ENCODE peak calls at places on chromosome 7, in six cellular contexts. A is IMR-90; T is OCI-LY7; H is brain microvascular endothelial cell; L is Peyer's patch; X is CD8-positive, alpha-beta T cell. Y is an unnamed sample.

GRCh38 chr7:155597753-155598140 is 46.7 kb upstream of the RBM33 start:
- DNase-seq in T (no peak), L (no peak), X (no peak), A (no peak), H (no peak), Y (peak)

GRCh38 chr7:24812313-24812945 is 55.2 kb upstream of the GSDME start:
- DNase-seq in X (peak), T (peak), H (no peak), L (no peak), A (peak), Y (peak)

GRCh38 chr7:19619122-19619521 is 89.7 kb downstream of the POLR1F start:
- DNase-seq in H (no peak), X (no peak), A (no peak), T (no peak), L (no peak), Y (peak)

GRCh38 chr7:16648551-16648950 is 2.6 kb downstream of the BZW2 start:
- DNase-seq in A (no peak), X (no peak), L (no peak), H (no peak), T (no peak), Y (no peak)

GRCh38 chr7:35241431-35241830 is 12.5 kb downstream of the TBX20 start:
- DNase-seq in T (no peak), H (no peak), L (no peak), A (no peak), X (no peak), Y (no peak)

GRCh38 chr7:116354171-116354545 is 143.8 kb downstream of the TES start:
- DNase-seq in X (no peak), H (peak), A (peak), L (no peak), T (no peak), Y (peak)

GRCh38 chr7:157630301-157630853 is 293.6 kb downstream of the DNAJB6 start:
- DNase-seq in L (no peak), X (no peak), A (no peak), T (no peak), H (no peak), Y (no peak)

GRCh38 chr7:140174217-140174616 is 2.6 kb downstream of the KDM7A start:
- DNase-seq in H (no peak), X (no peak), A (no peak), L (no peak), T (no peak), Y (no peak)

GRCh38 chr7:50304158-50304910 is at the start of gene IKZF1:
- DNase-seq in H (no peak), T (peak), A (no peak), X (peak), L (peak), Y (no peak)

GRCh38 chr7:30353932-30354607 is 69.7 kb downstream of the ZNRF2 start:
- DNase-seq in X (no peak), L (no peak), H (no peak), T (no peak), A (no peak), Y (no peak)

GRCh38 chr7:134693256-134693655 is 46.6 kb downstream of the BPGM start:
- DNase-seq in X (peak), A (peak), H (peak), T (no peak), L (no peak), Y (peak)

GRCh38 chr7:22301790-22302189 is 55.2 kb downstream of the RAPGEF5 start:
- DNase-seq in H (no peak), A (no peak), T (no peak), X (no peak), L (no peak), Y (no peak)

GRCh38 chr7:154960063-154960790 is 42.7 kb downstream of the PAXIP1 start:
- DNase-seq in X (no peak), A (no peak), H (no peak), T (no peak), L (no peak), Y (peak)

GRCh38 chr7:157432957-157433576 is 96.3 kb downstream of the DNAJB6 start:
- DNase-seq in X (peak), H (peak), A (peak), T (peak), L (peak), Y (peak)

GRCh38 chr7:92251181-92251580 is 5.4 kb downstream of the ANKIB1 start:
- DNase-seq in X (no peak), L (no peak), A (no peak), T (no peak), H (no peak), Y (no peak)

GRCh38 chr7:116984917-116985316 is 31.6 kb downstream of the ST7 start:
- DNase-seq in H (no peak), A (peak), X (no peak), T (peak), L (no peak), Y (peak)

GRCh38 chr7:39184387-39184786 is 206.7 kb downstream of the POU6F2 start:
- DNase-seq in A (no peak), T (no peak), L (no peak), H (no peak), X (no peak), Y (no peak)

GRCh38 chr7:30851651-30852359 is 59.8 kb upstream of the AQP1 start:
- DNase-seq in X (no peak), L (no peak), A (no peak), T (no peak), H (no peak), Y (no peak)

GRCh38 chr7:39603931-39604330 is 19.4 kb upstream of the RALA start:
- DNase-seq in X (no peak), H (no peak), T (no peak), A (no peak), L (no peak), Y (no peak)

GRCh38 chr7:80312139-80312661 is 177.6 kb downstream of the GNAI1 start:
- DNase-seq in H (peak), A (peak), L (no peak), T (no peak), X (no peak), Y (peak)

GRCh38 chr7:72462311-72462710 is 50.2 kb upstream of the CALN1 start:
- DNase-seq in A (no peak), H (no peak), L (no peak), X (no peak), T (no peak), Y (no peak)

GRCh38 chr7:10612950-10613349 is 360.7 kb upstream of the PHF14 start:
- DNase-seq in X (no peak), A (no peak), H (no peak), L (no peak), T (no peak), Y (no peak)

GRCh38 chr7:40057292-40057691 is 77.1 kb downstream of the MPLKIP start:
- DNase-seq in L (no peak), X (no peak), H (peak), A (peak), T (no peak), Y (peak)

GRCh38 chr7:114911411-114911810 is 10.5 kb upstream of the MDFIC start:
- DNase-seq in L (no peak), X (no peak), A (no peak), T (no peak), H (no peak), Y (no peak)

GRCh38 chr7:34840176-34840785 is 182.3 kb downstream of the NPSR1 start:
- DNase-seq in T (no peak), A (no peak), L (no peak), H (no peak), X (no peak), Y (no peak)

GRCh38 chr7:36441344-36442022 is 51.8 kb downstream of the ANLN start:
- DNase-seq in L (no peak), H (no peak), A (no peak), X (no peak), T (no peak), Y (no peak)

GRCh38 chr7:98084631-98085030 is 22.0 kb upstream of the LMTK2 start:
- DNase-seq in A (no peak), T (no peak), X (no peak), L (no peak), H (no peak), Y (no peak)

GRCh38 chr7:11332186-11332864 is 358.7 kb downstream of the PHF14 start:
- DNase-seq in L (no peak), T (no peak), X (no peak), H (no peak), A (no peak), Y (no peak)

GRCh38 chr7:13872751-13873150 is 116.7 kb downstream of the ETV1 start:
- DNase-seq in T (no peak), H (no peak), A (no peak), L (no peak), X (no peak), Y (no peak)

GRCh38 chr7:153847828-153848227 is 204.4 kb upstream of the DPP6 start:
- DNase-seq in T (no peak), H (no peak), X (no peak), A (no peak), L (no peak), Y (no peak)

GRCh38 chr7:155811895-155812761 is at the start of gene SHH:
- DNase-seq in L (no peak), H (no peak), A (peak), X (no peak), T (no peak), Y (peak)

GRCh38 chr7:105691692-105692564 is 110.6 kb upstream of the EFCAB10 start:
- DNase-seq in T (peak), A (peak), H (peak), X (peak), L (peak), Y (peak)

GRCh38 chr7:150668472-150668911 is 17.0 kb upstream of the GIMAP2 start:
- DNase-seq in T (no peak), A (no peak), H (no peak), X (peak), L (no peak), Y (no peak)

GRCh38 chr7:14805105-14805719 is 97.3 kb downstream of the DGKB start:
- DNase-seq in X (no peak), H (no peak), T (no peak), L (no peak), A (no peak), Y (no peak)

GRCh38 chr7:39642896-39643295 is 19.5 kb downstream of the RALA start:
- DNase-seq in A (no peak), L (no peak), H (no peak), X (no peak), T (no peak), Y (peak)

GRCh38 chr7:84865560-84865959 is 321.3 kb downstream of the SEMA3D start:
- DNase-seq in X (no peak), A (no peak), L (no peak), T (no peak), H (no peak), Y (no peak)

DNA sequence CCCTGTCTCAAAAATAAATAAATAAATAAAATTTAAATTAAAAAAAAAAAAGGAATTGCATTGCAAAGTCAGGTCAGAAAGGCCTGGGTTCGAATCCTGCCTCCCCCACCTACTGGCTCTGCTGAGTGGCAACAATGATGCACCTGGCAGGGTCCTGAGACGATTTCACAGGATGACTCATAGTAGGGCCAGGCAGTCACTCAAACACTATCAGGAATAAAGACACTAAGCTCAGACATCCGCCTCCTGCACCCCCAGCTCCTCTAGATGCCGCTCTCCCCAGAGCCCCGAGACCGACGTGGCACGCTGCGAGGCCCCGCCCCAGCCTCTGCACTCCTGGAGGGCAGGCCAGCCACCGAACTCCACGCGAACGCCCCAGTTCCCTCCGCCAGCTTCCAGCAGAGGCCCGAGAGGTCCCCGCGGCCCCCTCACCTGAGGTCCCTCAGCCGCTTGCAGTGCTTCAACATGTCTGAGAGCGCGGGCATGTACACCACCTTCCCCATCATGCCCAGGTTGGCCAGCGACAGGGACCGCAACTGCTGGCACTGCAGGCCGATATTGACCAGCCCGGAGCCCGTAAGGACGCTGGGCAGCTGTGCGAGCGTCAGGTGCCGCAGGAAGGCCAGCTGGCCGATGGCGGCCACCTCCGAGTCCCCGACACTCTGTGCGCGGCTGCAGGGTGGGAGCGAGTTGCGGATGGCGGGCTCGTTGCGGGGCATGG is 76.6 kb upstream of the TNRC18 start:
- DNase-seq in H (no peak), T (no peak), A (peak), X (no peak), L (no peak), Y (no peak)
- TF ChIP-seq CTCF in H (no peak), T (no peak), A (no peak), X (no peak), L (no peak), Y (no peak)

GRCh38 chr7:12771378-12771877 is 84.0 kb downstream of the ARL4A start:
- DNase-seq in T (no peak), X (no peak), A (peak), H (no peak), L (no peak), Y (peak)
- H3K4me3 ChIP-seq in T (no peak), X (no peak), A (no peak), H (no peak), L (no peak), Y (peak)

GRCh38 chr7:129664029-129665012 is 52.8 kb downstream of the NRF1 start:
- DNase-seq in H (peak), X (no peak), A (peak), T (peak), L (no peak), Y (peak)
- TF ChIP-seq CTCF in H (peak), X (no peak), A (peak), T (peak), L (peak), Y (peak)

GRCh38 chr7:129368389-129368986 is 65.7 kb upstream of the STRIP2 start:
- DNase-seq in H (no peak), L (no peak), X (no peak), A (no peak), T (peak), Y (no peak)

GRCh38 chr7:129367349-129367699 is 66.9 kb upstream of the STRIP2 start:
- DNase-seq in L (no peak), A (no peak), H (no peak), X (no peak), T (no peak), Y (no peak)

GRCh38 chr7:129362528-129362927 is 71.7 kb upstream of the STRIP2 start:
- DNase-seq in L (no peak), H (no peak), T (no peak), A (no peak), X (no peak), Y (no peak)

GRCh38 chr7:129370812-129371211 is 63.4 kb upstream of the STRIP2 start:
- DNase-seq in T (no peak), L (no peak), A (peak), H (no peak), X (no peak), Y (peak)

DNA sequence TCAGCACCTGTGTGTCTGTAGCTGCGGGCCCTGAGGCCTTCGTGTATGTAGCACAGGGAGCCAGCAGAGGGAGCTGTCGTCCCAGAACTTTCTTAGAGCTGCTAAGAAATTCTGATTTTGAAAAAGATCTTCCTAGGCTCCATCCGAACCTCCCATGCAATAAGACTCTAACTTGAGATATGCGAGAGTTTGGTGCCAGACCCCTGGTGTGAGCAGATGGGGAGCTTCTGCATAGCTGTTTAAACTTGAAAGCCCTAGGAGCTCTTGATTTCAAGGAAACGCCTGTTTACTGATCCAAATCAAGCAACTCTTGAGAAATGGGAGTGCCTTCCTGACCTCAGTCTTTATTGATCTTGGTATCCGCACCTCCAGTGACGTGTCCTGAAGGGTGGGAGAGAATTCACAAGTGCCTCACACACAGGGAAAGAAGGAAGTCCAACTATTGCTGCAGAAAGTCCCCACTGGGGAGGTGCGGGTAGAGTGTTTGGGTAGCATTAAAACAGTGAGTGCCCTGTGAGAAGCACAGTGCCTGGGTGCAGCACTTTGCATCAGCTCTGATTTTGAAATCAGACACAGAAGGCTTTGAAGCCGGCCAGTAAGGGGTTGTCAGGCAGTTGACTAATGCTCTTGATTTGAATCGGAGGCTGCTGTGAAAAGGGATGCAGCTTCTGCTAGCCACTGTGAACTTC is 66.4 kb upstream of the STRIP2 start:
- DNase-seq in A (peak), H (peak), L (peak), T (peak), X (peak), Y (peak)
- H3K4me3 ChIP-seq in A (no peak), H (no peak), L (peak), T (no peak), X (no peak), Y (peak)

GRCh38 chr7:112714917-112715316 is 75.3 kb downstream of the TMEM168 start:
- DNase-seq in H (no peak), X (no peak), L (no peak), A (no peak), T (no peak), Y (no peak)
- TF ChIP-seq CTCF in H (no peak), X (no peak), L (no peak), A (no peak), T (no peak), Y (no peak)

DNA sequence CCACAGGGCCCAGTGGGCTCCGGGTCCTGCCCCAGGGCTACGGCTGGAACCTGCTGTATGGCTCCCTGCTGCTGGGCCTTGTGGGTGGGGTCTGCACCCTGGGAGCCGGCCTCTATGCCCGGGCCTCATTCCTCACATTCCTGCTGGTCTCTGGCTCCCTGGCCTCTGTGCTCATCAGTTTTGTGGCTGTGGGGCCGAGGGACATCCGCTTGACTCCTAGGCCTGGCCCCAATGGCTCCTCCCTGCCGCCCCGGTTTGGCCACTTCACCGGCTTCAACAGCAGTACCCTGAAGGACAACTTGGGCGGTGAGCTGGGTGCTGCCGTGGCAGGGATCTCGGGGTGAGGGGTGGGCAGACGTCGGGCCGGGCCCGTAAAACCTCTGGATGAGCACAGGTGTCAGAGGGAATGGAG is 4.4 kb downstream of the SLC12A9 start:
- DNase-seq in H (no peak), X (no peak), T (no peak), L (no peak), A (no peak), Y (no peak)
- H3K4me3 ChIP-seq in H (no peak), X (no peak), T (no peak), L (no peak), A (no peak), Y (no peak)

GRCh38 chr7:109868215-109868614 is 1222.7 kb upstream of the LRRN3 start:
- DNase-seq in X (no peak), H (no peak), T (no peak), L (no peak), A (no peak), Y (peak)
- TF ChIP-seq CTCF in X (no peak), H (no peak), T (no peak), L (no peak), A (no peak), Y (no peak)

GRCh38 chr7:99380032-99380822 is 5.7 kb downstream of the ARPC1B start:
- DNase-seq in A (peak), L (peak), T (peak), X (peak), H (peak), Y (peak)

GRCh38 chr7:99380823-99381663 is 6.5 kb downstream of the ARPC1B start:
- DNase-seq in L (peak), A (no peak), T (peak), H (no peak), X (peak), Y (peak)

GRCh38 chr7:99381664-99382075 is 7.1 kb downstream of the ARPC1B start:
- DNase-seq in H (no peak), A (no peak), T (no peak), X (no peak), L (no peak), Y (no peak)

GRCh38 chr7:99375070-99375807 is 709 bp downstream of the ARPC1B start:
- DNase-seq in T (peak), X (peak), L (peak), H (peak), A (peak), Y (peak)

GRCh38 chr7:99379043-99379577 is 4.6 kb downstream of the ARPC1B start:
- DNase-seq in A (peak), X (peak), T (peak), H (peak), L (peak), Y (peak)
- H3K4me3 ChIP-seq in A (no peak), X (peak), T (peak), H (no peak), L (no peak), Y (no peak)

GRCh38 chr7:78090616-78091015 is 292.0 kb downstream of the PHTF2 start:
- DNase-seq in A (peak), X (no peak), L (no peak), T (peak), H (no peak), Y (peak)
- TF ChIP-seq CTCF in A (no peak), X (no peak), L (no peak), T (no peak), H (peak), Y (no peak)

Y was measured in choroid plexus epithelial cell.